ENCODE peak calls at places on chromosomes 13 and 19, in nine cellular contexts. D, X, O, B, S, Y, M, T and W are unnamed samples.

GRCh38 chr19:31944286-31944685 is 401.1 kb upstream of the ZNF507 start:
- DNase-seq in D (no peak), X (no peak), O (no peak), B (no peak), S (no peak), Y (no peak), M (no peak), T (no peak), W (no peak)

GRCh38 chr13:109314101-109314500 is 472.3 kb downstream of the IRS2 start:
- DNase-seq in D (no peak), X (no peak), O (no peak), B (no peak), S (no peak), Y (no peak), M (no peak), T (no peak), W (no peak)

GRCh38 chr19:15623711-15624318 is 8.8 kb downstream of the CYP4F8 start:
- DNase-seq in D (no peak), X (no peak), O (no peak), B (no peak), S (no peak), Y (no peak), M (peak; percentile 16), T (no peak), W (no peak)

GRCh38 chr19:1761528-1762242 is 8.4 kb downstream of the ONECUT3 start:
- DNase-seq in D (no peak), X (no peak), O (no peak), B (no peak), S (no peak), Y (no peak), M (no peak), T (no peak), W (no peak)

GRCh38 chr13:48501705-48502104 is 31.2 kb downstream of the RCBTB2 start:
- DNase-seq in D (no peak), X (no peak), O (no peak), B (no peak), S (no peak), Y (peak; percentile 17), M (no peak), T (no peak), W (no peak)

GRCh38 chr19:34120846-34121639 is 51.3 kb upstream of the LSM14A start:
- DNase-seq in D (peak; percentile 51), X (peak; percentile 23), O (no peak), B (no peak), S (peak; percentile 31), Y (peak; percentile 59), M (peak; percentile 73), T (peak; percentile 39), W (no peak)

GRCh38 chr13:40600145-40600751 is 66.2 kb downstream of the FOXO1 start:
- DNase-seq in D (no peak), X (no peak), O (no peak), B (no peak), S (no peak), Y (no peak), M (peak; percentile 3), T (no peak), W (no peak)

GRCh38 chr19:18832331-18833140 is 777 bp downstream of the UPF1 start:
- DNase-seq in D (no peak), X (peak; percentile 45), O (no peak), B (no peak), S (no peak), Y (peak; percentile 60), M (no peak), T (peak; percentile 67), W (peak; percentile 36)

GRCh38 chr19:2775556-2776430 is 7.3 kb downstream of the SGTA start:
- DNase-seq in D (peak; percentile 70), X (no peak), O (no peak), B (no peak), S (peak; percentile 64), Y (no peak), M (no peak), T (no peak), W (peak; percentile 75)

GRCh38 chr19:51702103-51702753 is 9.1 kb downstream of the SPACA6 start:
- DNase-seq in D (peak; percentile 54), X (peak; percentile 65), O (peak; percentile 92), B (peak; percentile 90), S (peak; percentile 92), Y (peak; percentile 45), M (peak; percentile 41), T (peak; percentile 96), W (peak; percentile 83)

GRCh38 chr19:46229442-46229841 is at the start of gene IGFL1:
- DNase-seq in D (no peak), X (no peak), O (no peak), B (no peak), S (no peak), Y (no peak), M (no peak), T (no peak), W (no peak)

GRCh38 chr19:45878043-45878794 is 7.7 kb downstream of the IRF2BP1 start:
- DNase-seq in D (no peak), X (no peak), O (no peak), B (no peak), S (peak; percentile 93), Y (no peak), M (no peak), T (no peak), W (no peak)

GRCh38 chr13:99386911-99387788 is 80.0 kb upstream of the GPR183 start:
- DNase-seq in D (peak; percentile 92), X (peak; percentile 59), O (no peak), B (no peak), S (peak; percentile 46), Y (peak; percentile 72), M (peak; percentile 64), T (peak; percentile 65), W (peak; percentile 91)

GRCh38 chr13:36975172-36975571 is 24.0 kb downstream of the ALG5 start:
- DNase-seq in D (no peak), X (no peak), O (no peak), B (no peak), S (no peak), Y (no peak), M (no peak), T (no peak), W (no peak)

DNA sequence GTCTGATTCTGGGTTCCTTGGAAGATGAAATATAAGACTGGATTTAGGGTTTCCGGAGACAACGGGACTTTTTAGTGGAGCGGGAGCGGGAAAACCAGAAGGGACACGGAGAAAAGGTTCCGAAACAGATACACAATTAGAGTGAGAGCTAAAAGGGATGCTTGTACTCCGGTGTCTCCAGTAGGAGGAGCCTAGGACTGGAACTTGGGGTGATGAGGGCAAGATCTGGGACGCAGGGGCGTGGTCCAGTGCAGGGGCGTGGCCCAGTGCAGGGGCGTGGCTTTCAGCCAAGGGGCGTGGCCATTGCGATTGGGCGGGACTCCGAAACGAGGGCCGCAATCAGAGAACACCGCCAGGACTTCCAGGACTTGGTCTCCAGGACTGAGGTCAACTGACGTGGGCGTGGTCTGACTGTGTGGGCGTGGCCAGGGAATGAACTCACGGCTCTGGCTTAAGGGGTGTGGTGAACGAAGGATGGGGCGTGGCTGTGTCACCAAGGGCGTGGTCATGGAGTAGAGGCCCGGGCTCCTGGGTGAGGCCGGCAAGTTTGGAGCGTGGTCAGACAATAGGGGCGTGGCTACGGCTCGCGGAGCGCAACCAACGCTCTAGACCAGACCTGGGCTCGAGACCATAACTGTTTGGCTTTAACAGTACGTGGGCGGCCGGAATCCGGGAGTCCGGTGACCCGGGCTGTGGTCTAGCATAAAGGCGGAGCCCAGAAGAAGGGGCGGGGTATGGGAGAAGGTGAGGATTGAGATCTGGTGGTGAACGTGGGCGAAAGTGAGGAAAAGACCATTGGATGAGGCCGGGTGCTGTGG is at the start of gene DKKL1:
- DNase-seq in D (peak; percentile 66), X (peak; percentile 100), O (peak; percentile 100), B (peak; percentile 100), S (peak; percentile 100), Y (peak; percentile 99), M (peak; percentile 98), T (peak; percentile 100), W (peak; percentile 97)
- TF ChIP-seq CTCF in D (no peak), X (peak; percentile 6), O (no peak), B (peak; percentile 18), S (no peak), Y (peak; percentile 41), M (peak; percentile 35), T (no peak), W (no peak)

GRCh38 chr13:44848956-44849748 is 140.1 kb downstream of the NUFIP1 start:
- DNase-seq in D (no peak), X (no peak), O (no peak), B (no peak), S (no peak), Y (no peak), M (no peak), T (peak; percentile 57), W (no peak)
- H3K27ac ChIP-seq in D (no peak overlapping the region), X (no peak overlapping the region), O (peak overlapping the region; percentile 74), B (peak overlapping the region; percentile 77), S (peak overlapping the region; percentile 66), Y (no peak overlapping the region), M (no peak overlapping the region), T (no peak overlapping the region), W (no peak overlapping the region)

GRCh38 chr19:28977826-28978225 is 235.1 kb downstream of the UQCRFS1 start:
- DNase-seq in D (no peak), X (no peak), O (no peak), B (no peak), S (no peak), Y (no peak), M (no peak), T (no peak), W (no peak)
- TF ChIP-seq CTCF in D (no peak), X (peak; percentile 11), O (peak; percentile 14), B (no peak), S (no peak), Y (no peak), M (no peak), T (no peak), W (no peak)

DNA sequence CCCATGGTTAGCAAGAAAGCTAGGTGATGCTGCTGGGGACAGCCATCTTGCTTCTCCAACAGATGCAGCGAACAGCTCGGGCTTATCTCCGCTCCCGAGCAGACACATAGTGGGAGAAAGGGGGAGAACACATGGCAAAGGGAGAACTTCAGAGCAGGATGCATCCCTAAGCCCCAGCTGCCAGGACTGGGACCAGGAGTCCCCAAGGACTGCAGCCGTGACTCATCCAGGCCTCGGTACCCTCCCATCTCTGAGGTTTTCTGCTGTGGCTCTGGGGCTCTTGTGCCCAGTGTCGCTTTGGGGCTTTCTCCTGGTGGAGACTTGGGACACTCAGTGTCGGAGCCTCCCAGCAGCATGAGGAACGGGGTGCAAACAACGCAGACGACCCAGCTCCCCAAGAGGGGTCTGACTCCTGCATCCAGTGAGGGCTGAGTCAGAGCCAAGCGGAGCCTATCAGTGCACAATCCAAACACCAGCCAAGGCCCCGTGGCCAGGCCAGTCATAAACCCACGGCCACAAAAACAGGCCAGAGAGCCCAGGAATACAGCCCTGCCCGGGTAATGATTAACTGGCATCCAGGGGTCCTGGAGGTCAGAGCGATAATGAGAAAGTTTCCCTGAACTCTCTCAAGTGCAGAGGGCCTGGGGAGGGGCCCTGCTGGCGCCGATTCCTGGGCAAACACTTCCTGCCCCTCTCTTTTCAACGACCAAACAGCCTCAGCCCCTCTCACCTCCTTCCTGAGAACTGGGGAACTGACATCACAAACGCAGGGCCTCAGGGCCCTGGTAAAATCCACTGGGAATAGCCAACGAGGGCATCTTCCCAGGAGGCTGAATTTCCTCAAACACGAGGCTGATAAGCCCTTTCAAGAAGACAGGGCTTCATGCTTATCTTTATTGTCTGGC is 202.9 kb downstream of the USP12 start:
- DNase-seq in D (no peak), X (peak; percentile 22), O (no peak), B (no peak), S (peak; percentile 76), Y (no peak), M (no peak), T (no peak), W (no peak)
- H3K27ac ChIP-seq in D (no peak overlapping the region), X (peak overlapping the region; percentile 85), O (no peak overlapping the region), B (no peak overlapping the region), S (peak overlapping the region; percentile 73), Y (no peak overlapping the region), M (no peak overlapping the region), T (no peak overlapping the region), W (no peak overlapping the region)

GRCh38 chr19:55212447-55212846 is 3.1 kb upstream of the PTPRH start:
- DNase-seq in D (no peak), X (no peak), O (no peak), B (no peak), S (no peak), Y (peak; percentile 87), M (peak; percentile 53), T (no peak), W (no peak)
- TF ChIP-seq CTCF in D (no peak), X (peak; percentile 15), O (no peak), B (no peak), S (no peak), Y (peak; percentile 97), M (peak; percentile 48), T (no peak), W (peak; percentile 59)